ENCODE peak calls at places on chromosomes 2 and 18, in ten cellular contexts. One of them, this sample, is unnamed.

GRCh38 chr2:218517434-218518206 is 50.5 kb downstream of the USP37 start:
- DNase-seq in fibroblast of lung: peak; percentile 17
- DNase-seq in choroid plexus epithelial cell: no peak
- DNase-seq in GM23248: peak; percentile 68
- DNase-seq in NCI-H2029 treated with DMSO at 0.1 percent for 48 hours: no peak
- DNase-seq in neural progenitor cell: no peak
- DNase-seq in nephron progenitor cell: no peak
- DNase-seq in islet precursor cell: no peak
- DNase-seq in frontal cortex: no peak
- DNase-seq in right cardiac atrium: no peak
- DNase-seq in this sample: no peak

GRCh38 chr18:34322365-34323289 is 97.9 kb upstream of the NOL4 start:
- DNase-seq in fibroblast of lung: peak; percentile 66
- DNase-seq in choroid plexus epithelial cell: peak; percentile 82
- DNase-seq in GM23248: peak; percentile 81
- DNase-seq in NCI-H2029 treated with DMSO at 0.1 percent for 48 hours: peak; percentile 64
- DNase-seq in neural progenitor cell: peak; percentile 85
- DNase-seq in nephron progenitor cell: peak; percentile 67
- DNase-seq in islet precursor cell: peak; percentile 64
- DNase-seq in frontal cortex: no peak
- DNase-seq in right cardiac atrium: peak; percentile 57
- DNase-seq in this sample: no peak

GRCh38 chr2:69917854-69918253 is 2.9 kb downstream of the MXD1 start:
- DNase-seq in fibroblast of lung: peak; percentile 90
- DNase-seq in choroid plexus epithelial cell: peak; percentile 92
- DNase-seq in GM23248: peak; percentile 93
- DNase-seq in NCI-H2029 treated with DMSO at 0.1 percent for 48 hours: no peak
- DNase-seq in neural progenitor cell: no peak
- DNase-seq in nephron progenitor cell: no peak
- DNase-seq in islet precursor cell: no peak
- DNase-seq in frontal cortex: no peak
- DNase-seq in right cardiac atrium: no peak
- DNase-seq in this sample: peak; percentile 67

GRCh38 chr18:59957957-59958356 is 58.2 kb downstream of the PMAIP1 start:
- DNase-seq in fibroblast of lung: peak; percentile 74
- DNase-seq in choroid plexus epithelial cell: peak; percentile 77
- DNase-seq in GM23248: peak; percentile 46
- DNase-seq in NCI-H2029 treated with DMSO at 0.1 percent for 48 hours: peak; percentile 69
- DNase-seq in neural progenitor cell: no peak
- DNase-seq in nephron progenitor cell: no peak
- DNase-seq in islet precursor cell: no peak
- DNase-seq in frontal cortex: no peak
- DNase-seq in right cardiac atrium: no peak
- DNase-seq in this sample: peak; percentile 30

GRCh38 chr18:35478520-35479435 is 19.0 kb downstream of the INO80C start:
- DNase-seq in fibroblast of lung: peak; percentile 87
- DNase-seq in choroid plexus epithelial cell: peak; percentile 88
- DNase-seq in GM23248: peak; percentile 95
- DNase-seq in NCI-H2029 treated with DMSO at 0.1 percent for 48 hours: no peak
- DNase-seq in neural progenitor cell: no peak
- DNase-seq in nephron progenitor cell: no peak
- DNase-seq in islet precursor cell: no peak
- DNase-seq in frontal cortex: no peak
- DNase-seq in right cardiac atrium: no peak
- DNase-seq in this sample: peak; percentile 75

GRCh38 chr2:68837164-68837860 is 33.9 kb downstream of the BMP10 start:
- DNase-seq in fibroblast of lung: peak; percentile 23
- DNase-seq in choroid plexus epithelial cell: peak; percentile 64
- DNase-seq in GM23248: peak; percentile 14
- DNase-seq in NCI-H2029 treated with DMSO at 0.1 percent for 48 hours: no peak
- DNase-seq in neural progenitor cell: peak; percentile 80
- DNase-seq in nephron progenitor cell: peak; percentile 70
- DNase-seq in islet precursor cell: peak; percentile 77
- DNase-seq in frontal cortex: no peak
- DNase-seq in right cardiac atrium: peak; percentile 85
- DNase-seq in this sample: no peak

GRCh38 chr2:134999536-134999935 is 47.7 kb downstream of the MAP3K19 start:
- DNase-seq in fibroblast of lung: no peak
- DNase-seq in choroid plexus epithelial cell: no peak
- DNase-seq in GM23248: peak; percentile 9
- DNase-seq in NCI-H2029 treated with DMSO at 0.1 percent for 48 hours: no peak
- DNase-seq in neural progenitor cell: no peak
- DNase-seq in nephron progenitor cell: no peak
- DNase-seq in islet precursor cell: no peak
- DNase-seq in frontal cortex: no peak
- DNase-seq in right cardiac atrium: no peak
- DNase-seq in this sample: no peak

GRCh38 chr2:178891265-178891958 is 84.2 kb upstream of the TTN start:
- DNase-seq in fibroblast of lung: peak; percentile 49
- DNase-seq in choroid plexus epithelial cell: peak; percentile 86
- DNase-seq in GM23248: peak; percentile 76
- DNase-seq in NCI-H2029 treated with DMSO at 0.1 percent for 48 hours: peak; percentile 43
- DNase-seq in neural progenitor cell: peak; percentile 86
- DNase-seq in nephron progenitor cell: peak; percentile 77
- DNase-seq in islet precursor cell: peak; percentile 83
- DNase-seq in frontal cortex: peak; percentile 2
- DNase-seq in right cardiac atrium: no peak
- DNase-seq in this sample: peak; percentile 63

GRCh38 chr2:190849774-190850173 is 30.8 kb upstream of the GLS start:
- DNase-seq in fibroblast of lung: peak; percentile 93
- DNase-seq in choroid plexus epithelial cell: peak; percentile 74
- DNase-seq in GM23248: peak; percentile 93
- DNase-seq in NCI-H2029 treated with DMSO at 0.1 percent for 48 hours: no peak
- DNase-seq in neural progenitor cell: no peak
- DNase-seq in nephron progenitor cell: no peak
- DNase-seq in islet precursor cell: no peak
- DNase-seq in frontal cortex: no peak
- DNase-seq in right cardiac atrium: no peak
- DNase-seq in this sample: peak; percentile 84

GRCh38 chr18:12336251-12336650 is 28.2 kb downstream of the TUBB6 start:
- DNase-seq in fibroblast of lung: no peak
- DNase-seq in choroid plexus epithelial cell: no peak
- DNase-seq in GM23248: no peak
- DNase-seq in NCI-H2029 treated with DMSO at 0.1 percent for 48 hours: no peak
- DNase-seq in neural progenitor cell: peak; percentile 20
- DNase-seq in nephron progenitor cell: no peak
- DNase-seq in islet precursor cell: peak; percentile 87
- DNase-seq in frontal cortex: no peak
- DNase-seq in right cardiac atrium: no peak
- DNase-seq in this sample: no peak

GRCh38 chr2:124267821-124268220 is 242.7 kb downstream of the CNTNAP5 start:
- DNase-seq in fibroblast of lung: peak; percentile 69
- DNase-seq in choroid plexus epithelial cell: peak; percentile 13
- DNase-seq in GM23248: no peak
- DNase-seq in NCI-H2029 treated with DMSO at 0.1 percent for 48 hours: no peak
- DNase-seq in neural progenitor cell: no peak
- DNase-seq in nephron progenitor cell: no peak
- DNase-seq in islet precursor cell: no peak
- DNase-seq in frontal cortex: no peak
- DNase-seq in right cardiac atrium: no peak
- DNase-seq in this sample: peak; percentile 29

GRCh38 chr2:224778474-224778877 is 62.3 kb upstream of the CCDC195 start:
- DNase-seq in fibroblast of lung: peak; percentile 47
- DNase-seq in choroid plexus epithelial cell: peak; percentile 81
- DNase-seq in GM23248: peak; percentile 59
- DNase-seq in NCI-H2029 treated with DMSO at 0.1 percent for 48 hours: peak; percentile 20
- DNase-seq in neural progenitor cell: peak; percentile 26
- DNase-seq in nephron progenitor cell: peak; percentile 59
- DNase-seq in islet precursor cell: peak; percentile 68
- DNase-seq in frontal cortex: peak; percentile 17
- DNase-seq in right cardiac atrium: no peak
- DNase-seq in this sample: peak; percentile 53

GRCh38 chr2:27972311-27972710 is 81.8 kb downstream of the BABAM2 start:
- DNase-seq in fibroblast of lung: no peak
- DNase-seq in choroid plexus epithelial cell: no peak
- DNase-seq in GM23248: no peak
- DNase-seq in NCI-H2029 treated with DMSO at 0.1 percent for 48 hours: no peak
- DNase-seq in neural progenitor cell: no peak
- DNase-seq in nephron progenitor cell: no peak
- DNase-seq in islet precursor cell: no peak
- DNase-seq in frontal cortex: no peak
- DNase-seq in right cardiac atrium: no peak
- DNase-seq in this sample: no peak

GRCh38 chr2:120347387-120348010 is 1.6 kb downstream of the INHBB start:
- DNase-seq in fibroblast of lung: peak; percentile 23
- DNase-seq in choroid plexus epithelial cell: peak; percentile 48
- DNase-seq in GM23248: peak; percentile 76
- DNase-seq in NCI-H2029 treated with DMSO at 0.1 percent for 48 hours: peak; percentile 6
- DNase-seq in neural progenitor cell: peak; percentile 85
- DNase-seq in nephron progenitor cell: peak; percentile 30
- DNase-seq in islet precursor cell: peak; percentile 62
- DNase-seq in frontal cortex: no peak
- DNase-seq in right cardiac atrium: no peak
- DNase-seq in this sample: no peak

GRCh38 chr18:45708831-45709230 is 15.2 kb upstream of the SLC14A1 start:
- DNase-seq in fibroblast of lung: no peak
- DNase-seq in choroid plexus epithelial cell: no peak
- DNase-seq in GM23248: no peak
- DNase-seq in NCI-H2029 treated with DMSO at 0.1 percent for 48 hours: no peak
- DNase-seq in neural progenitor cell: no peak
- DNase-seq in nephron progenitor cell: no peak
- DNase-seq in islet precursor cell: no peak
- DNase-seq in frontal cortex: no peak
- DNase-seq in right cardiac atrium: no peak
- DNase-seq in this sample: no peak

GRCh38 chr2:4358855-4359254 is 655.5 kb downstream of the DCDC2C start:
- DNase-seq in fibroblast of lung: no peak
- DNase-seq in choroid plexus epithelial cell: no peak
- DNase-seq in GM23248: no peak
- DNase-seq in NCI-H2029 treated with DMSO at 0.1 percent for 48 hours: peak; percentile 80
- DNase-seq in neural progenitor cell: no peak
- DNase-seq in nephron progenitor cell: no peak
- DNase-seq in islet precursor cell: no peak
- DNase-seq in frontal cortex: no peak
- DNase-seq in right cardiac atrium: no peak
- DNase-seq in this sample: no peak

GRCh38 chr2:135473567-135473966 is 57.5 kb downstream of the ZRANB3 start:
- DNase-seq in fibroblast of lung: peak; percentile 6
- DNase-seq in choroid plexus epithelial cell: peak; percentile 58
- DNase-seq in GM23248: peak; percentile 34
- DNase-seq in NCI-H2029 treated with DMSO at 0.1 percent for 48 hours: no peak
- DNase-seq in neural progenitor cell: no peak
- DNase-seq in nephron progenitor cell: no peak
- DNase-seq in islet precursor cell: no peak
- DNase-seq in frontal cortex: no peak
- DNase-seq in right cardiac atrium: no peak
- DNase-seq in this sample: peak; percentile 3

GRCh38 chr2:156999657-157000056 is 257.8 kb upstream of the GALNT5 start:
- DNase-seq in fibroblast of lung: no peak
- DNase-seq in choroid plexus epithelial cell: peak; percentile 2
- DNase-seq in GM23248: no peak
- DNase-seq in NCI-H2029 treated with DMSO at 0.1 percent for 48 hours: peak; percentile 8
- DNase-seq in neural progenitor cell: no peak
- DNase-seq in nephron progenitor cell: no peak
- DNase-seq in islet precursor cell: no peak
- DNase-seq in frontal cortex: no peak
- DNase-seq in right cardiac atrium: no peak
- DNase-seq in this sample: no peak

GRCh38 chr2:203018181-203018580 is 3.5 kb downstream of the NBEAL1 start:
- DNase-seq in fibroblast of lung: peak; percentile 29
- DNase-seq in choroid plexus epithelial cell: peak; percentile 53
- DNase-seq in GM23248: peak; percentile 41
- DNase-seq in NCI-H2029 treated with DMSO at 0.1 percent for 48 hours: no peak
- DNase-seq in neural progenitor cell: no peak
- DNase-seq in nephron progenitor cell: no peak
- DNase-seq in islet precursor cell: no peak
- DNase-seq in frontal cortex: no peak
- DNase-seq in right cardiac atrium: no peak
- DNase-seq in this sample: no peak

GRCh38 chr2:174835797-174836255 is 71.6 kb upstream of the CHRNA1 start:
- DNase-seq in fibroblast of lung: peak; percentile 98
- DNase-seq in choroid plexus epithelial cell: peak; percentile 93
- DNase-seq in GM23248: peak; percentile 97
- DNase-seq in NCI-H2029 treated with DMSO at 0.1 percent for 48 hours: no peak
- DNase-seq in neural progenitor cell: peak; percentile 64
- DNase-seq in nephron progenitor cell: no peak
- DNase-seq in islet precursor cell: peak; percentile 87
- DNase-seq in frontal cortex: no peak
- DNase-seq in right cardiac atrium: no peak
- DNase-seq in this sample: peak; percentile 83

GRCh38 chr2:235087812-235088607 is 136.2 kb downstream of the SH3BP4 start:
- DNase-seq in fibroblast of lung: peak; percentile 56
- DNase-seq in choroid plexus epithelial cell: peak; percentile 58
- DNase-seq in GM23248: no peak
- DNase-seq in NCI-H2029 treated with DMSO at 0.1 percent for 48 hours: no peak
- DNase-seq in neural progenitor cell: peak; percentile 59
- DNase-seq in nephron progenitor cell: peak; percentile 18
- DNase-seq in islet precursor cell: no peak
- DNase-seq in frontal cortex: no peak
- DNase-seq in right cardiac atrium: peak; percentile 89
- DNase-seq in this sample: no peak

GRCh38 chr2:158967731-158968395 is 577 bp upstream of the TANC1 start:
- DNase-seq in fibroblast of lung: peak; percentile 69
- DNase-seq in choroid plexus epithelial cell: peak; percentile 56
- DNase-seq in GM23248: peak; percentile 80
- DNase-seq in NCI-H2029 treated with DMSO at 0.1 percent for 48 hours: no peak
- DNase-seq in neural progenitor cell: peak; percentile 89
- DNase-seq in nephron progenitor cell: peak; percentile 66
- DNase-seq in islet precursor cell: peak; percentile 85
- DNase-seq in frontal cortex: peak; percentile 48
- DNase-seq in right cardiac atrium: peak; percentile 86
- DNase-seq in this sample: no peak

GRCh38 chr2:230179086-230179485 is 40.7 kb downstream of the SP110 start:
- DNase-seq in fibroblast of lung: no peak
- DNase-seq in choroid plexus epithelial cell: no peak
- DNase-seq in GM23248: no peak
- DNase-seq in NCI-H2029 treated with DMSO at 0.1 percent for 48 hours: no peak
- DNase-seq in neural progenitor cell: no peak
- DNase-seq in nephron progenitor cell: no peak
- DNase-seq in islet precursor cell: no peak
- DNase-seq in frontal cortex: no peak
- DNase-seq in right cardiac atrium: no peak
- DNase-seq in this sample: no peak

This sample was measured in HS-5.